ENCODE peak calls at places on chromosome 16, in six cellular contexts. O is HepG2, A is GM12878, N is K562, Q is H1, P is SK-N-SH. M is an unnamed sample.

GRCh38 chr16:15754821-15755534 is 101.8 kb downstream of the MYH11 start:
- DNase-seq in O (no peak), A (no peak), N (no peak), Q (no peak), P (no peak), M (no peak)

GRCh38 chr16:67661864-67662652 is 1.3 kb downstream of the PARD6A start:
- DNase-seq in O (no peak), A (no peak), N (no peak), Q (no peak), P (no peak), M (no peak)

GRCh38 chr16:5193877-5194276 is 96.3 kb upstream of the EEF2KMT start:
- DNase-seq in O (no peak), A (no peak), N (no peak), Q (no peak), P (no peak), M (no peak)

GRCh38 chr16:78277374-78277773 is 177.9 kb downstream of the WWOX start:
- DNase-seq in O (no peak), A (no peak), N (no peak), Q (peak; percentile 25), P (peak; percentile 3), M (no peak)

GRCh38 chr16:82544378-82544777 is 82.4 kb upstream of the CDH13 start:
- DNase-seq in O (no peak), A (no peak), N (no peak), Q (no peak), P (no peak), M (no peak)

GRCh38 chr16:29925805-29926674 is at the start of gene KCTD13:
- DNase-seq in O (peak; percentile 82), A (peak; percentile 66), N (peak; percentile 99), Q (peak; percentile 62), P (peak; percentile 99), M (peak; percentile 78)

GRCh38 chr16:21100447-21100846 is 50.2 kb downstream of the DNAH3 start:
- DNase-seq in O (no peak), A (no peak), N (no peak), Q (no peak), P (no peak), M (no peak)

GRCh38 chr16:74496054-74496453 is 74.8 kb upstream of the CLEC18B start:
- DNase-seq in O (no peak), A (no peak), N (no peak), Q (no peak), P (no peak), M (no peak)

GRCh38 chr16:81645303-81645702 is 133.8 kb upstream of the PLCG2 start:
- DNase-seq in O (no peak), A (no peak), N (no peak), Q (no peak), P (peak; percentile 79), M (no peak)

GRCh38 chr16:85898521-85899442 is at the start of gene IRF8:
- DNase-seq in O (no peak), A (peak; percentile 59), N (no peak), Q (no peak), P (peak; percentile 42), M (no peak)

GRCh38 chr16:28526201-28527099 is 12.3 kb downstream of the NUPR1 start:
- DNase-seq in O (peak; percentile 99), A (no peak), N (no peak), Q (no peak), P (no peak), M (no peak)

GRCh38 chr16:12639044-12639443 is 164.6 kb downstream of the CPPED1 start:
- DNase-seq in O (peak; percentile 52), A (no peak), N (peak; percentile 73), Q (no peak), P (no peak), M (no peak)

GRCh38 chr16:23666919-23667659 is 11.6 kb upstream of the PLK1 start:
- DNase-seq in O (no peak), A (no peak), N (peak; percentile 76), Q (no peak), P (no peak), M (no peak)

GRCh38 chr16:83145297-83145696 is 518.5 kb downstream of the CDH13 start:
- DNase-seq in O (no peak), A (no peak), N (no peak), Q (no peak), P (no peak), M (no peak)

GRCh38 chr16:85278851-85279250 is 166.6 kb upstream of the CIBAR2 start:
- DNase-seq in O (no peak), A (no peak), N (no peak), Q (no peak), P (no peak), M (no peak)

GRCh38 chr16:24853830-24854229 is 8.1 kb downstream of the SLC5A11 start:
- DNase-seq in O (no peak), A (no peak), N (no peak), Q (no peak), P (peak; percentile 75), M (no peak)

GRCh38 chr16:66300037-66300436 is 66.5 kb upstream of the CDH5 start:
- DNase-seq in O (no peak), A (no peak), N (no peak), Q (no peak), P (no peak), M (no peak)

GRCh38 chr16:74999208-74999682 is 421 bp downstream of the ZNRF1 start:
- DNase-seq in O (no peak), A (no peak), N (peak; percentile 86), Q (no peak), P (no peak), M (no peak)

GRCh38 chr16:14263011-14263410 is 191.9 kb downstream of the MRTFB start:
- DNase-seq in O (no peak), A (no peak), N (no peak), Q (no peak), P (no peak), M (no peak)

GRCh38 chr16:54933281-54934150 is 2.9 kb downstream of the IRX5 start:
- DNase-seq in O (no peak), A (no peak), N (no peak), Q (no peak), P (no peak), M (no peak)
- H3K4me3 ChIP-seq in O (no peak overlapping the region), A (no peak overlapping the region), N (no peak overlapping the region), Q (peak overlapping the region; percentile 50), P (no peak overlapping the region), M (no peak overlapping the region)

DNA sequence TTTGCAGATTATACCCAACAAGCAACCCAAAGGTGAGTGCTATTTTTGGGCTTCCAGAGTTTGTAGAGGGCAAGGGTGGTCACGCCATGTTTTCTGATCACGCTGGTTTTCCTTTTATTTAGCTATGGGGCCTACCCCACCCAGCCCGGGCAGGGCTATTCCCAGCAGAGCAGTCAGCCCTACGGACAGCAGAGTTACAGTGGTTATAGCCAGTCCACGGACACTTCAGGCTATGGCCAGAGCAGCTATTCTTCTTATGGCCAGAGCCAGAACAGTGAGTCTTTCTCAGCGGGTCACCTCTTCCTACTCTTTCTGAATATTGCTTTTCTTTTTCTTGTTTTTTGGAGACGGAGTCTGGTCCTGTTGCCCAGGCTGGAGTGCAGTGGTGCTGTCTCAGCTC is 2.5 kb downstream of the FUS start:
- DNase-seq in O (no peak), A (no peak), N (no peak), Q (no peak), P (no peak), M (peak; percentile 35)
- TF ChIP-seq GABPA in O (no peak), A (no peak), N (no peak), Q (no peak), P (no peak), M (no peak)

DNA sequence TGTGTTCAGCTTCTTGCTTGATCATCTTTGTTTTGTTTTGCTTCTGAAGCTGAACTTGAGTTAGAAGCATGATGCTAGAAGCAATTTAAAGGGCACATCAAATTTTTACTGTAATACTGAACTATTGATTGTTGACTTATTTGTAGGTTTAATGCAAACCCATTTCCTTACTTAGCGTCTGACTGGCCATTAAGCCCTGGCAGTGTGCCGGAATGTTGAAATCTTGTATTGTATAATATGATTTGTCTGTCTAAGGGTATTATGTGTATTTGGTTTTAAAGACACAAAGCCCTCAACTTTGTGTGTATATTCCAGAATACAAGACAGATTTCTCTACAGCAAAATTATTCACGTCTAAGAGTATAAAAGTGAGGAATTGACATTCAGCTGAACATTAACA is 39.7 kb downstream of the NUP93 start:
- DNase-seq in O (no peak), A (no peak), N (no peak), Q (no peak), P (no peak), M (no peak)
- TF ChIP-seq CTCF in O (no peak), A (no peak), N (no peak), Q (no peak), P (no peak), M (no peak)

GRCh38 chr16:51150894-51151320 is at the start of gene SALL1:
- DNase-seq in O (no peak), A (no peak), N (no peak), Q (no peak), P (no peak), M (no peak)
- H3K4me3 ChIP-seq in O (peak within 1 kb of the TSS; percentile 90), A (no peak within 1 kb of the TSS), N (no peak within 1 kb of the TSS), Q (peak within 1 kb of the TSS; percentile 94), P (no peak within 1 kb of the TSS), M (no peak within 1 kb of the TSS)

DNA sequence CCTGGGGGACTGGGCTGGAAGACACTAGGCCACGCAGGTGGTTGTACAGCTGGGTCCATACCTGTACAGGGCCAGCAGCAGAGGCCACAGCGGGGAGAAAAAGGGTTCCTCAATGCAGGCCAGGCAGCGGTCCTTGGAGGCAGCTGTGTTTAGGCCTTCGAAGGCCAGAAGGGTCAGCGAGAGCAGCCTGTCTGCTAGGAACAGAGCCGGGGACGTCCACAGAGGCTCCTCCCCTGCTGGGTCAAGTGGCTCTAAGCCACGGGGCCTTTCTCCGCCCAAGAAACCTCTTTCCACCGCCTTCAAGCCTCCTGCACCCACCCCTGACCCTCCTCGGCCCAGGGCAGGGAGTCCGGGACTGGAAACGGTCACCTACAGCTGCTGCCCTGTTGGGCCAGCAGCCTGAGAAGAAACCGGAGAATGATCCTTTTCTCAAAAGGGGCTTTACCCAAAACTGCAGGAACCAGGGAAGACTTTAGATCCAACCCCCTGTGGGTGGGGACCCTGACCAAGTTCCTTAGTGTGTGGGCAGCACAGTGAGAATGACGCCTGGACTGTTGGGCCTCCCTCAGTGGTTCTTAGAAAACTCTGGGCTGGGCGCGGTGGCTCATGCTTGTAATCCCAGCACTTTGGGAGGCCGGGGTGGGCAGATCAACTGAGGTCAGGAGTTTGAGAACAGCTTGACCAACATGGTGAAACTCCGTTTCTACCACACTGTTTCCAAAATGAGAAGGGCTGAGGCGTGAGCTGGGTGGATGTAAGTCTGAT is 8.4 kb upstream of the SPATA2L start:
- DNase-seq in O (no peak), A (no peak), N (no peak), Q (no peak), P (no peak), M (no peak)
- TF ChIP-seq GABPA in O (no peak), A (no peak), N (no peak), Q (no peak), P (no peak), M (no peak)

GRCh38 chr16:88495268-88495772 is 42.2 kb downstream of the ZFPM1 start:
- DNase-seq in O (no peak), A (no peak), N (no peak), Q (no peak), P (no peak), M (no peak)
- TF ChIP-seq CTCF in O (no peak), A (no peak), N (no peak), Q (no peak), P (no peak), M (no peak)

DNA sequence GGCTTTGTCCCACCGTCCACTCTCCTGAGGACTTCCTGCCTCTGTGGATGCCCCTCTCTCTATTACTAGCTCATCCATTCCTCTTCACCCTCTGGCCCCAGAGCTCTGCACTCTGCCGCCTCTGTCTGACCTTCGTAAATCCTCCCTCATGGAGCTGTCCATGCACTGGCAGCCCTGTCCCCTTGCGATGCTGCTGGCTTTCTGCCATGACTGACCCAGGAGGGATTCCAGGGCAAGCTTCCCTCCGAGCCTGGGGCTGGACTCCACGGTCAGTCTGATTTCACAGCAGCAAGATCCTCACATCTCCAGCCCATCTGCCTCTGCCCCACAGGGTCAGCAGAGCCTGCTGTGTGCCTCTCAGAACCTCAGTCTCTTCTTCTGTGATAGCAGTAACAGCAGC is 4.7 kb downstream of the CBFA2T3 start:
- DNase-seq in O (no peak), A (no peak), N (no peak), Q (no peak), P (peak; percentile 73), M (no peak)
- H3K4me3 ChIP-seq in O (no peak overlapping the region), A (peak overlapping the region; percentile 93), N (peak overlapping the region; percentile 85), Q (no peak overlapping the region), P (no peak overlapping the region), M (no peak overlapping the region)

M was measured in HL-60.